ENCODE peak calls at places on chromosomes 2 and 18, in four cellular contexts. R, I, V and M are unnamed samples.

GRCh38 chr2:138212434-138212833 is 248.2 kb downstream of the HNMT start:
- DNase-seq in V (no peak), I (no peak), R (no peak), M (no peak)

GRCh38 chr2:70922591-70923234 is 13.0 kb upstream of the ATP6V1B1 start:
- DNase-seq in R (no peak), I (no peak), V (no peak), M (peak; percentile 74)

GRCh38 chr2:180907731-180908130 is 72.7 kb upstream of the UBE2E3 start:
- DNase-seq in I (peak; percentile 84), V (no peak), R (no peak), M (no peak)

GRCh38 chr2:3728104-3729054 is 25.0 kb downstream of the DCDC2C start:
- DNase-seq in I (peak; percentile 67), R (no peak), V (no peak), M (peak; percentile 64)

GRCh38 chr18:2179498-2180183 is 391.7 kb downstream of the METTL4 start:
- DNase-seq in I (no peak), R (no peak), V (no peak), M (no peak)

GRCh38 chr2:20446280-20446916 is 476 bp upstream of the RHOB start:
- DNase-seq in R (no peak), V (no peak), I (no peak), M (no peak)

GRCh38 chr2:5391361-5391760 is 300.8 kb upstream of the SOX11 start:
- DNase-seq in R (peak; percentile 73), V (no peak), I (no peak), M (no peak)

GRCh38 chr2:71611247-71611646 is 157.9 kb downstream of the DYSF start:
- DNase-seq in R (peak; percentile 36), I (no peak), V (no peak), M (peak; percentile 21)

GRCh38 chr2:190159453-190159852 is 96.9 kb upstream of the MSTN start:
- DNase-seq in R (no peak), I (peak; percentile 58), V (no peak), M (no peak)

GRCh38 chr2:83253848-83254247 is 1205.2 kb downstream of the SUCLG1 start:
- DNase-seq in I (no peak), V (no peak), R (no peak), M (no peak)

GRCh38 chr2:142722569-142722968 is 154.9 kb upstream of the KYNU start:
- DNase-seq in R (no peak), V (no peak), I (peak; percentile 86), M (no peak)

GRCh38 chr2:73286134-73286533 is 1.9 kb upstream of the FBXO41 start:
- DNase-seq in I (no peak), V (no peak), R (no peak), M (no peak)

GRCh38 chr18:34709631-34710429 is at the start of gene DTNA:
- DNase-seq in R (no peak), V (no peak), I (peak; percentile 96), M (no peak)

GRCh38 chr2:60735496-60736250 is 20.4 kb upstream of the PAPOLG start:
- DNase-seq in V (peak; percentile 11), I (no peak), R (no peak), M (peak; percentile 83)

GRCh38 chr2:20381457-20381856 is 30.8 kb upstream of the PUM2 start:
- DNase-seq in V (no peak), R (no peak), I (peak; percentile 68), M (no peak)

GRCh38 chr2:15059870-15060617 is 427.5 kb downstream of the LRATD1 start:
- DNase-seq in I (no peak), R (no peak), V (no peak), M (no peak)

GRCh38 chr2:7031424-7032245 is 114.4 kb downstream of the RNF144A start:
- DNase-seq in R (peak; percentile 54), V (peak; percentile 15), I (no peak), M (no peak)

GRCh38 chr18:59268722-59269562 is 4.3 kb downstream of the RAX start:
- DNase-seq in I (no peak), V (peak; percentile 64), R (no peak), M (peak; percentile 98)

GRCh38 chr2:1051075-1051474 is 100.4 kb downstream of the SNTG2 start:
- DNase-seq in I (peak; percentile 37), R (no peak), V (no peak), M (no peak)

GRCh38 chr2:130720036-130720435 is 8.8 kb upstream of the GPR148 start:
- DNase-seq in R (no peak), I (no peak), V (no peak), M (no peak)

GRCh38 chr2:219551863-219552381 is 8.1 kb downstream of the TMEM198 start:
- DNase-seq in R (no peak), V (no peak), I (no peak), M (peak; percentile 92)

GRCh38 chr18:49892148-49892924 is 79.0 kb upstream of the ACAA2 start:
- DNase-seq in I (peak; percentile 20), V (no peak), R (no peak), M (no peak)

DNA sequence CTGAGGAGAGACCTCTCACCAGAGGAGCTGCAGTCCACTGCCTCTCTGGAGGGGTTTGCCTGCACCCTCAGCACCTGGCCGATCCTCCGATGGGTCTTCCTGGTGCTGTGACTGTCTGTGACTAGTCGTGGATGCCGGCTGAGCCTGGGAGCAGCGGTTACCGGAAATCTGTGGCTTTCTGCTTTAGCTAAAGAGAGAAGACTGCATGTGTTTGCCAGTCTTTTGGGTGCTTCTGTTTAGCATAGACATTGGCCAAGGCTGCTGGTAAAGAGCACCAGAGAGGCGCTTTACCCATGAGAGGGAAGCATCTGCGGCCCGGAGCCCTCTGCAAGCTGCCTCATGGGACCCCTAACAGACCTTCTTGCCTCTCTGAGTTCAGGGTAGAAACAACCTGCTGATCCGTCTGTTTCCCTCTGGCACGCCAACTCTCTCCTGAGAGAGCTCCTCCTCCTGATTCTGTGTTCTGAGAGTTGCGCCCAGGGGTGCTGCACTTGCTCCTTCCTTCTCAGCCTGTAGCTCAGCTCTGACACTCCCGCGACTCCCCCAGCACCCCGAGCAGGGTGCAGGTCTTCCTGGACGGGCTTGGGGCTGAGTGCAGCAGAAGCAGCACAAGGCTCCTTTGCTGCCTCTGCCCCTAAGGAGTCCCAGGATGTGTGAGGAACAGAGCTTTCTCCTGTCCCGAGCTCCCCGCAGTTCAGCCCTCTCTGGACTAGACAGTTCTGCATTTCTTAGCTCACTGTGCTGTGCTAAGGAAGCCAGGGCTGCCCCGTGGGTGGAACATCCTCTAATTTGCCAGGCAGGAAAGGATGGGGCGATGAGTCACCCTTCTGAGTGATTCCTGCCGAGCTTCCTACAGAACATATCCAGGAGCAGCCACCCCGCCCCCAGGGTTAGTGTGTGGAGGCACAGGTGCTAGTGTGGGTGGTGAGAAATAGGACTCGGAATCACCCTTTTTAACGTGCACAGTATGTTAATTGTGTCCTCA is 203.2 kb downstream of the SH3RF3 start:
- DNase-seq in V (peak; percentile 67), R (peak; percentile 84), I (peak; percentile 96), M (peak; percentile 61)
- H3K4me3 ChIP-seq in V (peak overlapping the region; percentile 39), R (no peak overlapping the region), I (no peak overlapping the region), M (no peak overlapping the region)

GRCh38 chr2:99420751-99421299 is 69.0 kb downstream of the REV1 start:
- DNase-seq in V (no peak), I (peak; percentile 78), R (no peak), M (no peak)
- H3K36me3 ChIP-seq in V (no peaks in the 10 kb centered on the region), I (peaks cover 27% of the 10 kb centered on the region), R (peaks cover 100% of the 10 kb centered on the region), M (peaks cover 13% of the 10 kb centered on the region)

GRCh38 chr2:66428986-66429612 is 5.8 kb upstream of the MEIS1 start:
- DNase-seq in V (peak; percentile 71), I (peak; percentile 79), R (no peak), M (peak; percentile 62)
- H3K27me3 ChIP-seq in V (no peaks in the 10 kb centered on the region), I (peaks cover 6% of the 10 kb centered on the region), R (peaks cover 41% of the 10 kb centered on the region), M (peaks cover 98% of the 10 kb centered on the region)

DNA sequence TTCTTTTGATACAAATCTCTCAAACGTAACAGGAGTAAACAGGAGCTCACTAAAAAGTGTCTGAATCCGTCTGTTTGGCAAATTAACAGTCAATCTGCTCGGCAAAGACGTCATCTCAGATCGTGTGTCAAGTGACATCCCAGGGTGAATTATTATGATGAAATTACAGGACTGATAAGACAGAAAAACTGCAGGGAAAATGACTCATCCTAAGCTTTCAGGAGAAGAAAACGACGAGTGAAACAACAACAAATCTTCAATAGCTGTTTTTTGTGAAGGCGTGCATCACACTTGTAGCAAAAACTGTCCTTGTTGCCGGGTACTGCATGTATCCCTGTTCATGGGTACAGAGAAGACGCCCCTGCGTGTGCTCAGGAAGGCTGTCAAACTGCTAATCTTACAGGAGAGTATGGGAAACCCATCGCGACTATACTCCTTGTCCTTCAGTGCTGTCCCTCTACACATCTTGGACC is 24.9 kb downstream of the EPB41L3 start:
- DNase-seq in V (no peak), R (no peak), I (peak; percentile 71), M (no peak)
- H3K4me3 ChIP-seq in V (no peak overlapping the region), R (no peak overlapping the region), I (no peak overlapping the region), M (no peak overlapping the region)